ENCODE peak calls at places on chromosomes 5 and 9, in seven cellular contexts. X is HuH-7.5; U is NCI-H187 treated with DMSO at 0.1 percent for 48 hours; W is effector memory CD8-positive, alpha-beta T cell; A is cardiac septum; V is upper lobe of right lung; I is NCI-H2107. K is an unnamed sample.

GRCh38 chr9:79617395-79617794 is 45.6 kb downstream of the TLE4 start:
- DNase-seq in I (no peak), U (no peak), W (no peak), X (no peak), V (no peak), A (no peak), K (peak)

GRCh38 chr5:50445281-50445949 is 4.3 kb upstream of the EMB start:
- DNase-seq in U (no peak), V (no peak), I (no peak), X (no peak), A (no peak), W (peak), K (no peak)

GRCh38 chr5:112957409-112957808 is 19.2 kb upstream of the DCP2 start:
- DNase-seq in I (no peak), V (no peak), X (no peak), A (no peak), W (no peak), U (no peak), K (peak)

GRCh38 chr9:124941689-124942561 is 1.0 kb upstream of the GOLGA1 start:
- DNase-seq in I (peak), A (peak), W (peak), X (peak), V (peak), U (no peak), K (no peak)

GRCh38 chr5:116135344-116135743 is 50.5 kb downstream of the COMMD10 start:
- DNase-seq in W (peak), X (no peak), V (no peak), A (no peak), I (no peak), U (no peak), K (no peak)

GRCh38 chr9:71929791-71930440 is 18.5 kb downstream of the C9orf85 start:
- DNase-seq in I (no peak), X (no peak), U (no peak), W (no peak), A (no peak), V (no peak), K (no peak)

GRCh38 chr5:34511063-34511462 is 145.1 kb upstream of the RAI14 start:
- DNase-seq in I (no peak), A (no peak), U (no peak), W (no peak), V (no peak), X (no peak), K (no peak)

GRCh38 chr5:53884844-53885243 is 324.4 kb downstream of the NDUFS4 start:
- DNase-seq in I (no peak), X (no peak), U (no peak), A (no peak), W (no peak), V (no peak), K (no peak)

GRCh38 chr9:5621327-5621726 is 7.6 kb upstream of the RIC1 start:
- DNase-seq in A (no peak), U (no peak), V (no peak), X (no peak), W (no peak), I (no peak), K (peak)

GRCh38 chr9:35500130-35500748 is 10.3 kb downstream of the RUSC2 start:
- DNase-seq in A (no peak), W (no peak), U (no peak), V (no peak), X (no peak), I (no peak), K (no peak)

GRCh38 chr5:7094626-7095025 is 301.3 kb upstream of the ADCY2 start:
- DNase-seq in I (no peak), V (no peak), X (no peak), U (no peak), W (no peak), A (no peak), K (peak)

GRCh38 chr9:7653262-7653661 is 146.3 kb downstream of the DMAC1 start:
- DNase-seq in W (no peak), X (no peak), A (no peak), U (no peak), V (no peak), I (no peak), K (no peak)

GRCh38 chr9:20437466-20437865 is 184.8 kb downstream of the MLLT3 start:
- DNase-seq in W (no peak), X (no peak), A (no peak), I (no peak), V (no peak), U (no peak), K (no peak)

GRCh38 chr5:140344683-140345423 is 1.6 kb downstream of the HBEGF start:
- DNase-seq in X (no peak), I (no peak), A (no peak), W (no peak), V (no peak), U (no peak), K (peak)

GRCh38 chr5:83377131-83377865 is 94.2 kb upstream of the VCAN start:
- DNase-seq in V (no peak), X (no peak), I (no peak), A (no peak), W (no peak), U (no peak), K (peak)

GRCh38 chr5:134112726-134113571 is 1.5 kb upstream of the TCF7 start:
- DNase-seq in W (no peak), A (no peak), I (no peak), X (no peak), U (no peak), V (no peak), K (no peak)

GRCh38 chr5:50745221-50745620 is 78.8 kb downstream of the PARP8 start:
- DNase-seq in A (no peak), V (no peak), X (no peak), I (no peak), W (no peak), U (peak), K (no peak)

GRCh38 chr5:181181650-181182565 is 23.1 kb downstream of the TRIM7 start:
- DNase-seq in I (no peak), W (peak), A (peak), X (peak), V (peak), U (no peak), K (peak)

GRCh38 chr5:105907016-105907415 is 1763.7 kb downstream of the EFNA5 start:
- DNase-seq in X (no peak), I (no peak), U (no peak), W (no peak), V (no peak), A (no peak), K (no peak)

GRCh38 chr5:158856794-158857193 is 242.9 kb downstream of the EBF1 start:
- DNase-seq in I (no peak), U (no peak), X (no peak), W (no peak), A (no peak), V (no peak), K (no peak)

GRCh38 chr5:175306381-175306780 is 137.6 kb downstream of the DRD1 start:
- DNase-seq in A (no peak), X (no peak), W (no peak), V (no peak), U (no peak), I (no peak), K (no peak)

GRCh38 chr5:108109059-108109458 is 272.8 kb downstream of the FBXL17 start:
- DNase-seq in X (no peak), W (no peak), V (no peak), U (no peak), A (no peak), I (no peak), K (no peak)

GRCh38 chr9:105193560-105193959 is 50.9 kb upstream of the SLC44A1 start:
- DNase-seq in V (no peak), W (no peak), U (no peak), X (no peak), I (no peak), A (no peak), K (no peak)

GRCh38 chr9:100322954-100323536 is 29.7 kb downstream of the TEX10 start:
- DNase-seq in A (no peak), I (peak), V (no peak), U (no peak), W (peak), X (peak), K (peak)

K was measured in MCF 10A.